ENCODE peak calls at places on chromosomes 12 and 14, in six cellular contexts. X, W, K, B, D and O are unnamed samples.

GRCh38 chr14:23481362-23481970 is 12.0 kb downstream of the NGDN start:
- DNase-seq in X (no peak), W (peak; percentile 6), K (no peak), B (peak; percentile 17), D (no peak), O (no peak)

GRCh38 chr14:99531221-99532096 is 50.2 kb downstream of the CCNK start:
- DNase-seq in X (no peak), W (peak; percentile 95), K (peak; percentile 83), B (peak; percentile 88), D (no peak), O (peak; percentile 28)

GRCh38 chr12:132513070-132513398 is 23.1 kb downstream of the FBRSL1 start:
- DNase-seq in X (no peak), W (no peak), K (peak; percentile 69), B (peak; percentile 76), D (no peak), O (no peak)

GRCh38 chr12:39619316-39619659 is 315 bp downstream of the ABCD2 start:
- DNase-seq in X (no peak), W (no peak), K (no peak), B (no peak), D (peak; percentile 60), O (no peak)

GRCh38 chr14:89276424-89276975 is 140.5 kb downstream of the FOXN3 start:
- DNase-seq in X (no peak), W (no peak), K (peak; percentile 91), B (peak; percentile 93), D (no peak), O (no peak)

GRCh38 chr14:102796661-102797190 is 19.5 kb downstream of the TRAF3 start:
- DNase-seq in X (no peak), W (no peak), K (no peak), B (no peak), D (no peak), O (no peak)

GRCh38 chr12:119649202-119649808 is 18.6 kb upstream of the PRKAB1 start:
- DNase-seq in X (peak; percentile 60), W (no peak), K (no peak), B (no peak), D (no peak), O (no peak)

GRCh38 chr14:39432179-39432618 is at the start of gene FBXO33:
- DNase-seq in X (peak; percentile 90), W (peak; percentile 96), K (peak; percentile 93), B (peak; percentile 96), D (peak; percentile 98), O (peak; percentile 74)

GRCh38 chr12:75545636-75546035 is 34.2 kb upstream of the KRR1 start:
- DNase-seq in X (no peak), W (no peak), K (no peak), B (no peak), D (no peak), O (no peak)

GRCh38 chr12:119229205-119229604 is 50.5 kb downstream of the HSPB8 start:
- DNase-seq in X (peak; percentile 59), W (no peak), K (no peak), B (no peak), D (no peak), O (no peak)

GRCh38 chr14:61608245-61609142 is 86.8 kb upstream of the HIF1A start:
- DNase-seq in X (no peak), W (peak; percentile 87), K (peak; percentile 83), B (peak; percentile 86), D (no peak), O (no peak)

GRCh38 chr14:67510121-67510520 is 21.6 kb upstream of the TMEM229B start:
- DNase-seq in X (no peak), W (no peak), K (no peak), B (peak; percentile 7), D (no peak), O (no peak)

GRCh38 chr14:58238252-58239247 is 6.1 kb upstream of the PSMA3 start:
- DNase-seq in X (peak; percentile 33), W (peak; percentile 6), K (peak; percentile 6), B (peak; percentile 27), D (no peak), O (no peak)
- H3K4me3 ChIP-seq in X (peak overlapping the region; percentile 57), W (no peak overlapping the region), K (peak overlapping the region; percentile 88), B (peak overlapping the region; percentile 47), D (peak overlapping the region; percentile 81), O (peak overlapping the region; percentile 12)

DNA sequence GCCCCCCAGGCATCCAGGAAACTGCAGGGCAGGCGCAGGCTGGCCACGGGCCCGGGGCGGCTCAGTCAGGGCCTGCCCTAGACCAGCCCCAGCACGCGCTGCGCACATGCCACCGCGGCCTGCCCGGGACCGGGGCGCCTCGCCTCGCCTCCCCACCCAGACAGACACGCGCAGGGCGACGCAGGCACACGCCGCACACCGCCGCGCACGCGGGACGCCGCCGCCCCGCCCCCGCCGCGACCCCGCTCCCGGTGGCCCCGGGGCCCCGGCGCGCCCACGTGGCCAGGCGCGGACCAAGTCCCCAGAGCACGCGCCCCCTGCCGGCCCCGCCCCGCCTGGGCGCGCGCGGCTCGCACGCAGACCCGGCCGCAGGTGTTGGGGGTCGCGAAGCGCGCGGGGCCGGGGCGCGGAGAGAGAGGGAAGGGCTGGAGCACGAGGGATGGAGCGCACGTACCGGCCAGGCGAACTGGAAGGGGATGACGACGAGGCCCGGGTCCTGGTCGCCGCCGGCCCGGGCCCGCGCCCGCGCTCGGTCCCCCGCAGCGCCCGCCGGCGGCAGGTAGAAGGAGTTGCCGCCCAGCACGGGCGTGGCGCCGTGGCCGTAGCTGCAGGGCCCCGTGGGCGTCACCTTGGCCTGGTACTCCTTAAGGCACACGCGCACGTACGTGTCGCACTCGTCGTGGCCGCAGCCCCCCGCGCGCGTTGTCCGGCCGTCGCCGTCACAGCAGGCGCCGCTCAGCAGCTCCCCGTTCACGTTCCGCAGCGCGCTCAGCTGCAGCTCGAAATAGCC is 1.1 kb downstream of the JAG2 start:
- DNase-seq in X (peak; percentile 68), W (no peak), K (no peak), B (no peak), D (no peak), O (no peak)
- TF ChIP-seq CTCF in X (peak; percentile 3), W (peak; percentile 9), K (no peak), B (no peak), D (no peak), O (no peak)

DNA sequence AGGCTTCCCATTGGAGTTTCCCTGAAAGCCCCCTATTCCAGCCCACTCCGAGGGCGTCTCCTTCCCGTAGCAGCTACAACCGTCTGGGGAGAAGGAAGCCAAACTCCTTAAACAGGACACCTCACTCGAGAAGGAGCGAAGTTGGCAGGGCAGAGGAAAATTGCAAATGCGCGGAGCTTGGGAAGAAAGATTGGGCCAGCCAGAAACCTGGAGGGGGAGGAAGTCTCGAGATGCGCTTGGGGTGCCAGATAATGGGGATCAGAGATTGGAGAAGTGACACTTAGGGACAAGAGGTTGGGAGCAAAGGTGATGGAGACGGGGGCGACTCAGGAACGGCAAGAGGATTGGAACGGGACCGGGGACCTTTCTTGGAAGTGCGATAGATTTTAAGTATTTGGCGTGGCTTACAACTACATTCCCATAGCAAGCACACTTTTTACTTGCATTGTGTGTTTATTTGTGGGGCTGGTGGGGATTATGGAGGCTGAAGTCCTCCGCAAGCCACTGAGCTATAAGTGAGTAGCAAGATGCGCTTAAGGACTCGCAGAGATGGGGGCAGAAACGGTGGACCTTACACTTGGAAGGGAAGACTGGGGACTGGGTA is 926 bp downstream of the HRK start:
- DNase-seq in X (no peak), W (peak; percentile 33), K (no peak), B (no peak), D (no peak), O (no peak)
- H3K4me3 ChIP-seq in X (peak overlapping the region; percentile 26), W (no peak overlapping the region), K (no peak overlapping the region), B (no peak overlapping the region), D (peak overlapping the region; percentile 35), O (no peak overlapping the region)

DNA sequence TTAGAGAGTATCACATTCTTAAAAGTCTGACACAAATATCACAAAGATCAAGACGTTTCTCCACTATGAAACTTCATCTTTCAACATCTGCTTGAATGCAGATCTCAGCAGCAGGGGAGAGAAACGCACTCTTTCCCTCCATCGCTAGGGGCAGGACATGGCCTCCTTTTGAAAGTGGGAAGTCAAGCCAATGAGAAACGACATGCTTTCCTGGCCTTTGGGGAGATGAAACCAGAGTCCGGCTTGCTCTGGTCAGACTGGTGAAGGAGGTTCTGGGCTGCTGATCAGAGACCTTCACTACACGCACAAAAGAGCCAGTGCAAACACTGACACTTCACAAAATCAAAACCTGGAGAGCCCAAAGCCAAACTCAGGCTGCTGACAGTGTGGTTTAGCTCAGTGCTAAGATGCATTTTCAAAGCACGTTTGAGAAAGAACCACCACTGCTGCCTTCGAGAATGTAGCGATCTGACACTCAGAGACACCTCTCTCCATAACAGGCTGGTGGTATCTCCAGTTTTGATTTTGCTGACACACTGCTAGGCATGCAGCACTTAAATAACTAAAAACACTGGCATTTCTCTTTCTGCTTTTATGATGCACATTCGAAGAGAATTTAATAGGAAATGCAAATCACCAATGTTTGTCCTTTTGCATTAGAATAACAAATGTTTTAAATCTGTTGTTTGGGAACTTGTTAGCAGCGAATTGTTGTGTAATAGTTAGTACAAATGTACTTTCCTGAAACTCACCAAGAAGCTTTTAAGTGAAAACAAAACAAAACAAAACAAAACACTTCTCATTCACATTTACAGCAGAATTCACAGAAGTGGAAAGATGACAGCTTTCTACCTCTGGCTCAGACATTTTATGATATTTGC is 93.9 kb upstream of the OVCH1 start:
- DNase-seq in X (peak; percentile 5), W (no peak), K (no peak), B (no peak), D (no peak), O (no peak)
- TF ChIP-seq CTCF in X (peak; percentile 23), W (no peak), K (peak; percentile 25), B (peak; percentile 47), D (no peak), O (peak; percentile 24)

DNA sequence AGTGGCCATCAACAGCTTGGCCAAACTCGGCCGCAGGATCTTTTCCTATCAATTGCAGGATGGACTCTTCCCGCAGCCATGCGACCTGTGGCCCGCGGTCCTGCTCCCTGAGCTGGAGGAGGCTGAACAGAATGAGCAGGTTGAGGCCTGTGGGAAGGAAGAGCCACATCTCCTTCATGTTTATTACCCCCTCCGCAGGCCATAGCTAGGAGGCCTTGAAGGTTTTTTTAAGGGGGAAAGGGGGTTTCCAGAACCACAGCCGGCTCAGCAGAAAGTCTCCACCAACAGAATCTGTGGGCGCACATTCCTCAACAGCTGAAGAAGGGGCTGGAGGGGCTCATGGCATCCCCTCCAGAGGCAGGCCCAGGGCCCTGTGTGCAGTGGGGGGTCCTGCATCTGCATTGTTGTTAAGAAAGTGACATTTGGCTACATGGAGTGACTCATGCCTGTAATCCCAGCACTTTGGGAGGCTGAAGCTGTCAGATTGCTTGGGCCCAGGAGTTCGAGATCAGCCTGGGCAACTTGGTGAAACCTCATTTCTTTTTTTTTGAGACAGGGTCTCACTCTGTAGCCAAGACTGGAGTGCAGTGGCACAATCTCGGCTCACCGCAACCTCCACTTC is 25.2 kb upstream of the PPP1R13B start:
- DNase-seq in X (no peak), W (no peak), K (no peak), B (no peak), D (peak; percentile 50), O (no peak)
- H3K4me3 ChIP-seq in X (peak overlapping the region; percentile 34), W (no peak overlapping the region), K (peak overlapping the region; percentile 17), B (no peak overlapping the region), D (peak overlapping the region; percentile 46), O (no peak overlapping the region)